ENCODE peak calls at places on chromosome 4, in ten cellular contexts. V, Y, N, R, Q, M, E, Z, H and W are unnamed samples. For H3K4me1, the result is how much of the 10 kb centered on the place peaks cover.

GRCh38 chr4:1463088-1463926 is 57.1 kb upstream of the NKX1-1 start:
- DNase-seq in V (no peak), Y (no peak), N (no peak), R (no peak), Q (no peak), M (peak), E (no peak), Z (no peak), H (no peak), W (no peak)

GRCh38 chr4:78669453-78669852 is 106.7 kb upstream of the BMP2K start:
- DNase-seq in V (peak), Y (no peak), N (no peak), R (no peak), Q (peak), M (no peak), E (no peak), Z (no peak), H (no peak), W (no peak)

GRCh38 chr4:13547563-13548041 is 3.3 kb upstream of the NKX3-2 start:
- DNase-seq in V (no peak), Y (no peak), N (no peak), R (no peak), Q (no peak), M (no peak), E (peak), Z (no peak), H (no peak), W (peak)

GRCh38 chr4:38968668-38969067 is 63.5 kb downstream of the TMEM156 start:
- DNase-seq in V (no peak), Y (no peak), N (no peak), R (no peak), Q (no peak), M (no peak), E (no peak), Z (no peak), H (no peak), W (no peak)

GRCh38 chr4:148857234-148857972 is 415.2 kb upstream of the NR3C2 start:
- DNase-seq in V (no peak), Y (no peak), N (no peak), R (no peak), Q (no peak), M (peak), E (no peak), Z (no peak), H (no peak), W (peak)

GRCh38 chr4:85657143-85657542 is 182.2 kb downstream of the ARHGAP24 start:
- DNase-seq in V (no peak), Y (no peak), N (no peak), R (no peak), Q (no peak), M (no peak), E (no peak), Z (no peak), H (no peak), W (no peak)

GRCh38 chr4:40178672-40179071 is 18.2 kb upstream of the RHOH start:
- DNase-seq in V (no peak), Y (no peak), N (no peak), R (no peak), Q (no peak), M (no peak), E (no peak), Z (no peak), H (no peak), W (no peak)

GRCh38 chr4:146978641-146979040 is 33.0 kb upstream of the TTC29 start:
- DNase-seq in V (peak), Y (no peak), N (no peak), R (no peak), Q (no peak), M (no peak), E (no peak), Z (no peak), H (no peak), W (no peak)

GRCh38 chr4:22072726-22073125 is 124.2 kb upstream of the KCNIP4 start:
- DNase-seq in V (no peak), Y (no peak), N (no peak), R (no peak), Q (no peak), M (no peak), E (no peak), Z (no peak), H (no peak), W (no peak)

GRCh38 chr4:155529197-155529596 is 137.5 kb upstream of the GUCY1A1 start:
- DNase-seq in V (peak), Y (no peak), N (no peak), R (no peak), Q (no peak), M (no peak), E (peak), Z (no peak), H (no peak), W (peak)

GRCh38 chr4:17232575-17233253 is 279.2 kb downstream of the QDPR start:
- DNase-seq in V (no peak), Y (no peak), N (no peak), R (peak), Q (no peak), M (peak), E (no peak), Z (no peak), H (peak), W (peak)

GRCh38 chr4:98577956-98578355 is 80.5 kb downstream of the TSPAN5 start:
- DNase-seq in V (no peak), Y (no peak), N (no peak), R (no peak), Q (no peak), M (no peak), E (no peak), Z (no peak), H (no peak), W (no peak)

GRCh38 chr4:187333151-187333550 is 609.5 kb upstream of the FAT1 start:
- DNase-seq in V (peak), Y (no peak), N (no peak), R (no peak), Q (no peak), M (peak), E (no peak), Z (no peak), H (no peak), W (no peak)

GRCh38 chr4:123786955-123787354 is 390.4 kb downstream of the SPRY1 start:
- DNase-seq in V (no peak), Y (no peak), N (no peak), R (peak), Q (no peak), M (peak), E (peak), Z (no peak), H (no peak), W (no peak)

GRCh38 chr4:1862961-1863296 is 7.0 kb upstream of the LETM1 start:
- DNase-seq in V (no peak), Y (no peak), N (no peak), R (no peak), Q (no peak), M (no peak), E (no peak), Z (no peak), H (no peak), W (no peak)

GRCh38 chr4:88130544-88131305 is 27.7 kb downstream of the ABCG2 start:
- DNase-seq in V (no peak), Y (no peak), N (no peak), R (no peak), Q (no peak), M (no peak), E (no peak), Z (no peak), H (no peak), W (no peak)

GRCh38 chr4:78370625-78371372 is 180.8 kb upstream of the ANXA3 start:
- DNase-seq in V (peak), Y (no peak), N (no peak), R (no peak), Q (no peak), M (no peak), E (no peak), Z (no peak), H (no peak), W (no peak)

GRCh38 chr4:38488891-38489861 is 174.8 kb upstream of the KLF3 start:
- DNase-seq in V (no peak), Y (no peak), N (no peak), R (no peak), Q (no peak), M (no peak), E (peak), Z (no peak), H (no peak), W (peak)

GRCh38 chr4:38902695-38903094 is 35.1 kb downstream of the FAM114A1 start:
- DNase-seq in V (peak), Y (no peak), N (no peak), R (no peak), Q (peak), M (no peak), E (peak), Z (no peak), H (no peak), W (peak)

GRCh38 chr4:184409911-184410692 is 64.2 kb downstream of the IRF2 start:
- DNase-seq in V (no peak), Y (no peak), N (no peak), R (no peak), Q (no peak), M (no peak), E (no peak), Z (no peak), H (no peak), W (no peak)

GRCh38 chr4:36220776-36221175 is 23.5 kb downstream of the ARAP2 start:
- DNase-seq in V (no peak), Y (no peak), N (no peak), R (no peak), Q (no peak), M (no peak), E (no peak), Z (no peak), H (no peak), W (no peak)

GRCh38 chr4:163063891-163064290 is 102.8 kb downstream of the NAF1 start:
- DNase-seq in V (peak), Y (no peak), N (no peak), R (no peak), Q (no peak), M (no peak), E (no peak), Z (no peak), H (no peak), W (no peak)

GRCh38 chr4:114780205-114780604 is 181.6 kb downstream of the UGT8 start:
- DNase-seq in V (peak), Y (no peak), N (no peak), R (no peak), Q (no peak), M (peak), E (peak), Z (no peak), H (no peak), W (peak)

GRCh38 chr4:4687100-4687499 is 145.3 kb upstream of the STX18 start:
- DNase-seq in V (no peak), Y (no peak), N (no peak), R (no peak), Q (no peak), M (no peak), E (no peak), Z (no peak), H (no peak), W (no peak)

GRCh38 chr4:148061795-148062194 is 329.9 kb downstream of the ARHGAP10 start:
- DNase-seq in V (no peak), Y (no peak), N (no peak), R (no peak), Q (no peak), M (no peak), E (no peak), Z (no peak), H (no peak), W (no peak)

GRCh38 chr4:41679991-41680390 is 68.5 kb downstream of the PHOX2B start:
- DNase-seq in V (no peak), Y (no peak), N (no peak), R (no peak), Q (no peak), M (peak), E (no peak), Z (no peak), H (no peak), W (no peak)

GRCh38 chr4:189232274-189232673 is 708.4 kb upstream of the FRG1 start:
- DNase-seq in V (no peak), Y (no peak), N (no peak), R (no peak), Q (no peak), M (peak), E (no peak), Z (no peak), H (no peak), W (no peak)

GRCh38 chr4:8613421-8614364 is 21.1 kb downstream of the CPZ start:
- DNase-seq in V (no peak), Y (no peak), N (no peak), R (peak), Q (no peak), M (no peak), E (no peak), Z (no peak), H (no peak), W (no peak)

GRCh38 chr4:37453004-37453360 is 208.4 kb downstream of the NWD2 start:
- DNase-seq in V (peak), Y (no peak), N (no peak), R (no peak), Q (peak), M (peak), E (peak), Z (peak), H (peak), W (peak)

GRCh38 chr4:114087596-114088230 is 108.3 kb upstream of the ARSJ start:
- DNase-seq in V (no peak), Y (no peak), N (no peak), R (no peak), Q (no peak), M (peak), E (no peak), Z (no peak), H (no peak), W (peak)

GRCh38 chr4:121233982-121234381 is 69.9 kb upstream of the TNIP3 start:
- DNase-seq in V (no peak), Y (no peak), N (no peak), R (no peak), Q (no peak), M (no peak), E (peak), Z (no peak), H (no peak), W (no peak)

GRCh38 chr4:145938618-145939177 is at the start of gene ZNF827:
- DNase-seq in V (peak), Y (peak), N (no peak), R (peak), Q (no peak), M (peak), E (peak), Z (no peak), H (peak), W (peak)

GRCh38 chr4:47203593-47203992 is 172.2 kb downstream of the GABRB1 start:
- DNase-seq in V (no peak), Y (no peak), N (no peak), R (no peak), Q (no peak), M (no peak), E (no peak), Z (no peak), H (no peak), W (no peak)

GRCh38 chr4:142095886-142096605 is 459.7 kb downstream of the IL15 start:
- DNase-seq in V (peak), Y (peak), N (no peak), R (no peak), Q (peak), M (peak), E (no peak), Z (peak), H (peak), W (peak)

GRCh38 chr4:120765271-120765985 is 157.1 kb downstream of the PRDM5 start:
- DNase-seq in V (no peak), Y (no peak), N (no peak), R (no peak), Q (no peak), M (no peak), E (no peak), Z (no peak), H (no peak), W (no peak)

GRCh38 chr4:177855543-177856197 is 413.4 kb upstream of the AGA start:
- DNase-seq in V (no peak), Y (no peak), N (no peak), R (no peak), Q (no peak), M (no peak), E (peak), Z (no peak), H (no peak), W (no peak)

GRCh38 chr4:90080116-90080515 is 47.1 kb upstream of the CCSER1 start:
- DNase-seq in V (no peak), Y (no peak), N (no peak), R (no peak), Q (no peak), M (no peak), E (no peak), Z (no peak), H (no peak), W (no peak)

GRCh38 chr4:99968330-99968729 is 18.3 kb upstream of the H2AZ1 start:
- DNase-seq in V (peak), Y (no peak), N (no peak), R (no peak), Q (no peak), M (peak), E (no peak), Z (no peak), H (no peak), W (peak)

GRCh38 chr4:154049457-154050181 is 260.7 kb upstream of the SFRP2 start:
- DNase-seq in V (peak), Y (peak), N (no peak), R (no peak), Q (no peak), M (no peak), E (peak), Z (no peak), H (peak), W (peak)
- TF ChIP-seq CTCF in V (peak), Y (no peak), N (no peak), R (no peak), Q (no peak), M (no peak), E (peak), Z (no peak), H (no peak), W (peak)

DNA sequence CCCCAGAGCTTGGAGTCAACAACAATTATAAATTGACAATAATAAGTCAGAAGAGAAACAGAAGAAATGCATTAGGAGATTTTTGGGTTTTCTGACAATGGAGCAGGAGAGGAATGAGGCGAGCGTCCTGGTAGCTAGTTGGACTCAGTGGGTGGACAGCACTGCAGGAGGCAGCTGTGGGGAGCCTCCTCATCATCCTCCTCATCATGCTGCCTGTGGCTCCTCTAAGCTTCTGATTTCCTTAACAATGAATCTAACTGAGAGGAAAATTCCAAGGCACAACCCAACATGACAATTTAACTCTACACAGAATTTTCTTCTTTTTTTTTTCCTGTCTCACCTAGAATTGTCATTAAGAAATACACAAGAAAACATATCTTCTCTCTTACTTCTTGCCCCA is 357.1 kb upstream of the NOCT start:
- DNase-seq in V (no peak), Y (no peak), N (no peak), R (no peak), Q (no peak), M (no peak), E (peak), Z (no peak), H (no peak), W (no peak)
- H3K27ac ChIP-seq in V (no peak), Y (no peak), N (no peak), R (no peak), Q (no peak), M (no peak), E (no peak), Z (no peak), H (no peak), W (no peak)

GRCh38 chr4:27000122-27000521 is 139.5 kb downstream of the STIM2 start:
- DNase-seq in V (no peak), Y (no peak), N (no peak), R (no peak), Q (no peak), M (no peak), E (no peak), Z (no peak), H (no peak), W (no peak)
- H3K4me1 ChIP-seq in V (under half), Y (under half), N (under half), R (under half), Q (under half), M (under half), E (under half), Z (under half), H (under half), W (under half)

GRCh38 chr4:55321707-55322264 is 24.3 kb upstream of the SRD5A3 start:
- DNase-seq in V (peak), Y (peak), N (no peak), R (peak), Q (peak), M (peak), E (peak), Z (peak), H (peak), W (peak)
- TF ChIP-seq CTCF in V (peak), Y (peak), N (peak), R (peak), Q (peak), M (peak), E (peak), Z (peak), H (peak), W (peak)

GRCh38 chr4:173585876-173586572 is 56.0 kb upstream of the HAND2 start:
- DNase-seq in V (no peak), Y (no peak), N (no peak), R (no peak), Q (no peak), M (no peak), E (no peak), Z (no peak), H (no peak), W (no peak)

GRCh38 chr4:173591760-173592159 is 61.7 kb upstream of the HAND2 start:
- DNase-seq in V (no peak), Y (no peak), N (no peak), R (no peak), Q (no peak), M (no peak), E (peak), Z (no peak), H (no peak), W (no peak)

GRCh38 chr4:173590697-173591096 is 60.7 kb upstream of the HAND2 start:
- DNase-seq in V (no peak), Y (no peak), N (no peak), R (peak), Q (no peak), M (no peak), E (no peak), Z (no peak), H (no peak), W (no peak)
- H3K27ac ChIP-seq in V (no peak), Y (no peak), N (no peak), R (no peak), Q (no peak), M (no peak), E (no peak), Z (no peak), H (no peak), W (no peak)